ENCODE peak calls at places on chromosomes 11 and 22, in nine cellular contexts. One of them, this sample, is unnamed.

GRCh38 chr11:122180435-122180834 is 64.4 kb upstream of the BLID start:
- DNase-seq in activated CD4-positive, alpha-beta T cell treated with anti-CD3 and anti-CD28 coated beads, Interleukin-2, amount 50 U/mL, for 24 hours: no peak
- DNase-seq in AG04450: peak; percentile 85
- DNase-seq in cardiac fibroblast: peak; percentile 84
- DNase-seq in ACHN: peak; percentile 48
- DNase-seq in Karpas-422: no peak
- DNase-seq in T-cell: no peak
- DNase-seq in adipocyte: peak; percentile 82
- DNase-seq in NCI-H748 treated with DMSO at 0.1 percent for 48 hours: no peak
- DNase-seq in this sample: no peak

GRCh38 chr11:28756977-28757376 is 648.8 kb downstream of the METTL15 start:
- DNase-seq in activated CD4-positive, alpha-beta T cell treated with anti-CD3 and anti-CD28 coated beads, Interleukin-2, amount 50 U/mL, for 24 hours: no peak
- DNase-seq in AG04450: peak; percentile 56
- DNase-seq in cardiac fibroblast: peak; percentile 85
- DNase-seq in ACHN: peak; percentile 93
- DNase-seq in Karpas-422: no peak
- DNase-seq in T-cell: no peak
- DNase-seq in adipocyte: peak; percentile 46
- DNase-seq in NCI-H748 treated with DMSO at 0.1 percent for 48 hours: no peak
- DNase-seq in this sample: no peak

GRCh38 chr11:117143390-117143789 is 697 bp upstream of the PAFAH1B2 start:
- DNase-seq in activated CD4-positive, alpha-beta T cell treated with anti-CD3 and anti-CD28 coated beads, Interleukin-2, amount 50 U/mL, for 24 hours: peak; percentile 12
- DNase-seq in AG04450: no peak
- DNase-seq in cardiac fibroblast: peak; percentile 62
- DNase-seq in ACHN: peak; percentile 45
- DNase-seq in Karpas-422: no peak
- DNase-seq in T-cell: no peak
- DNase-seq in adipocyte: peak; percentile 66
- DNase-seq in NCI-H748 treated with DMSO at 0.1 percent for 48 hours: no peak
- DNase-seq in this sample: peak; percentile 15

GRCh38 chr11:77267910-77268309 is 33.6 kb downstream of the GDPD4 start:
- DNase-seq in activated CD4-positive, alpha-beta T cell treated with anti-CD3 and anti-CD28 coated beads, Interleukin-2, amount 50 U/mL, for 24 hours: no peak
- DNase-seq in AG04450: peak; percentile 80
- DNase-seq in cardiac fibroblast: peak; percentile 15
- DNase-seq in ACHN: no peak
- DNase-seq in Karpas-422: no peak
- DNase-seq in T-cell: no peak
- DNase-seq in adipocyte: peak; percentile 33
- DNase-seq in NCI-H748 treated with DMSO at 0.1 percent for 48 hours: no peak
- DNase-seq in this sample: no peak

GRCh38 chr11:70490208-70490607 is 91.9 kb downstream of the CTTN start:
- DNase-seq in activated CD4-positive, alpha-beta T cell treated with anti-CD3 and anti-CD28 coated beads, Interleukin-2, amount 50 U/mL, for 24 hours: no peak
- DNase-seq in AG04450: no peak
- DNase-seq in cardiac fibroblast: no peak
- DNase-seq in ACHN: no peak
- DNase-seq in Karpas-422: no peak
- DNase-seq in T-cell: no peak
- DNase-seq in adipocyte: no peak
- DNase-seq in NCI-H748 treated with DMSO at 0.1 percent for 48 hours: no peak
- DNase-seq in this sample: no peak

GRCh38 chr11:490186-490929 is 16.7 kb downstream of the RNH1 start:
- DNase-seq in activated CD4-positive, alpha-beta T cell treated with anti-CD3 and anti-CD28 coated beads, Interleukin-2, amount 50 U/mL, for 24 hours: no peak
- DNase-seq in AG04450: no peak
- DNase-seq in cardiac fibroblast: no peak
- DNase-seq in ACHN: no peak
- DNase-seq in Karpas-422: no peak
- DNase-seq in T-cell: no peak
- DNase-seq in adipocyte: no peak
- DNase-seq in NCI-H748 treated with DMSO at 0.1 percent for 48 hours: no peak
- DNase-seq in this sample: no peak

GRCh38 chr22:45640291-45640940 is 31.2 kb upstream of the ATXN10 start:
- DNase-seq in activated CD4-positive, alpha-beta T cell treated with anti-CD3 and anti-CD28 coated beads, Interleukin-2, amount 50 U/mL, for 24 hours: no peak
- DNase-seq in AG04450: no peak
- DNase-seq in cardiac fibroblast: no peak
- DNase-seq in ACHN: no peak
- DNase-seq in Karpas-422: no peak
- DNase-seq in T-cell: no peak
- DNase-seq in adipocyte: no peak
- DNase-seq in NCI-H748 treated with DMSO at 0.1 percent for 48 hours: no peak
- DNase-seq in this sample: no peak

GRCh38 chr11:74106125-74106524 is 64.7 kb downstream of the C2CD3 start:
- DNase-seq in activated CD4-positive, alpha-beta T cell treated with anti-CD3 and anti-CD28 coated beads, Interleukin-2, amount 50 U/mL, for 24 hours: no peak
- DNase-seq in AG04450: no peak
- DNase-seq in cardiac fibroblast: no peak
- DNase-seq in ACHN: no peak
- DNase-seq in Karpas-422: no peak
- DNase-seq in T-cell: no peak
- DNase-seq in adipocyte: no peak
- DNase-seq in NCI-H748 treated with DMSO at 0.1 percent for 48 hours: no peak
- DNase-seq in this sample: no peak

GRCh38 chr22:47620391-47620790 is 857.9 kb downstream of the TBC1D22A start:
- DNase-seq in activated CD4-positive, alpha-beta T cell treated with anti-CD3 and anti-CD28 coated beads, Interleukin-2, amount 50 U/mL, for 24 hours: no peak
- DNase-seq in AG04450: no peak
- DNase-seq in cardiac fibroblast: no peak
- DNase-seq in ACHN: no peak
- DNase-seq in Karpas-422: no peak
- DNase-seq in T-cell: no peak
- DNase-seq in adipocyte: no peak
- DNase-seq in NCI-H748 treated with DMSO at 0.1 percent for 48 hours: no peak
- DNase-seq in this sample: no peak

GRCh38 chr22:49959782-49960158 is 802 bp upstream of the PIM3 start:
- DNase-seq in activated CD4-positive, alpha-beta T cell treated with anti-CD3 and anti-CD28 coated beads, Interleukin-2, amount 50 U/mL, for 24 hours: no peak
- DNase-seq in AG04450: no peak
- DNase-seq in cardiac fibroblast: no peak
- DNase-seq in ACHN: peak; percentile 44
- DNase-seq in Karpas-422: no peak
- DNase-seq in T-cell: no peak
- DNase-seq in adipocyte: no peak
- DNase-seq in NCI-H748 treated with DMSO at 0.1 percent for 48 hours: no peak
- DNase-seq in this sample: no peak

GRCh38 chr22:36910461-36910860 is 3.0 kb upstream of the CSF2RB start:
- DNase-seq in activated CD4-positive, alpha-beta T cell treated with anti-CD3 and anti-CD28 coated beads, Interleukin-2, amount 50 U/mL, for 24 hours: no peak
- DNase-seq in AG04450: no peak
- DNase-seq in cardiac fibroblast: no peak
- DNase-seq in ACHN: no peak
- DNase-seq in Karpas-422: no peak
- DNase-seq in T-cell: no peak
- DNase-seq in adipocyte: no peak
- DNase-seq in NCI-H748 treated with DMSO at 0.1 percent for 48 hours: no peak
- DNase-seq in this sample: no peak

GRCh38 chr11:124737638-124738293 is 2.0 kb upstream of the NRGN start:
- DNase-seq in activated CD4-positive, alpha-beta T cell treated with anti-CD3 and anti-CD28 coated beads, Interleukin-2, amount 50 U/mL, for 24 hours: no peak
- DNase-seq in AG04450: no peak
- DNase-seq in cardiac fibroblast: no peak
- DNase-seq in ACHN: no peak
- DNase-seq in Karpas-422: no peak
- DNase-seq in T-cell: no peak
- DNase-seq in adipocyte: no peak
- DNase-seq in NCI-H748 treated with DMSO at 0.1 percent for 48 hours: no peak
- DNase-seq in this sample: no peak

GRCh38 chr11:68767672-68768071 is 16.4 kb upstream of the TESMIN start:
- DNase-seq in activated CD4-positive, alpha-beta T cell treated with anti-CD3 and anti-CD28 coated beads, Interleukin-2, amount 50 U/mL, for 24 hours: no peak
- DNase-seq in AG04450: no peak
- DNase-seq in cardiac fibroblast: no peak
- DNase-seq in ACHN: no peak
- DNase-seq in Karpas-422: no peak
- DNase-seq in T-cell: no peak
- DNase-seq in adipocyte: no peak
- DNase-seq in NCI-H748 treated with DMSO at 0.1 percent for 48 hours: no peak
- DNase-seq in this sample: no peak

GRCh38 chr11:79363261-79363660 is 77.6 kb downstream of the TENM4 start:
- DNase-seq in activated CD4-positive, alpha-beta T cell treated with anti-CD3 and anti-CD28 coated beads, Interleukin-2, amount 50 U/mL, for 24 hours: no peak
- DNase-seq in AG04450: no peak
- DNase-seq in cardiac fibroblast: no peak
- DNase-seq in ACHN: no peak
- DNase-seq in Karpas-422: peak; percentile 5
- DNase-seq in T-cell: no peak
- DNase-seq in adipocyte: no peak
- DNase-seq in NCI-H748 treated with DMSO at 0.1 percent for 48 hours: no peak
- DNase-seq in this sample: no peak

GRCh38 chr11:126049159-126049558 is 13.5 kb downstream of the CDON start:
- DNase-seq in activated CD4-positive, alpha-beta T cell treated with anti-CD3 and anti-CD28 coated beads, Interleukin-2, amount 50 U/mL, for 24 hours: no peak
- DNase-seq in AG04450: no peak
- DNase-seq in cardiac fibroblast: no peak
- DNase-seq in ACHN: no peak
- DNase-seq in Karpas-422: no peak
- DNase-seq in T-cell: no peak
- DNase-seq in adipocyte: no peak
- DNase-seq in NCI-H748 treated with DMSO at 0.1 percent for 48 hours: no peak
- DNase-seq in this sample: no peak

GRCh38 chr11:3207530-3208189 is 11.0 kb downstream of the MRGPRG start:
- DNase-seq in activated CD4-positive, alpha-beta T cell treated with anti-CD3 and anti-CD28 coated beads, Interleukin-2, amount 50 U/mL, for 24 hours: no peak
- DNase-seq in AG04450: no peak
- DNase-seq in cardiac fibroblast: no peak
- DNase-seq in ACHN: no peak
- DNase-seq in Karpas-422: no peak
- DNase-seq in T-cell: no peak
- DNase-seq in adipocyte: no peak
- DNase-seq in NCI-H748 treated with DMSO at 0.1 percent for 48 hours: no peak
- DNase-seq in this sample: no peak